ENCODE peak calls at places on chromosome 4, in four cellular contexts. Q, S, A and C are unnamed samples.

GRCh38 chr4:73067971-73068394 is 1.5 kb downstream of the COX18 start:
- DNase-seq in Q (no peak), S (no peak), A (no peak), C (no peak)

GRCh38 chr4:108159845-108160244 is 8.9 kb downstream of the LEF1 start:
- DNase-seq in Q (no peak), S (no peak), A (no peak), C (no peak)

GRCh38 chr4:169971456-169972015 is 54.7 kb downstream of the MFAP3L start:
- DNase-seq in Q (no peak), S (no peak), A (no peak), C (no peak)

GRCh38 chr4:137536789-137537561 is 4.7 kb upstream of the PCDH18 start:
- DNase-seq in Q (no peak), S (no peak), A (no peak), C (no peak)

GRCh38 chr4:123312951-123313592 is 83.5 kb upstream of the SPRY1 start:
- DNase-seq in Q (no peak), S (no peak), A (no peak), C (no peak)

GRCh38 chr4:22733816-22734215 is 41.1 kb downstream of the GBA3 start:
- DNase-seq in Q (no peak), S (no peak), A (no peak), C (no peak)

GRCh38 chr4:26076000-26076587 is 162.1 kb downstream of the SMIM20 start:
- DNase-seq in Q (no peak), S (peak; percentile 28), A (no peak), C (no peak)

GRCh38 chr4:139300431-139301142 is 718 bp upstream of the NAA15 start:
- DNase-seq in Q (peak; percentile 29), S (no peak), A (no peak), C (peak; percentile 26)

GRCh38 chr4:164464313-164464712 is 289.6 kb upstream of the SMIM31 start:
- DNase-seq in Q (no peak), S (no peak), A (no peak), C (no peak)

GRCh38 chr4:105966046-105966445 is 70.8 kb downstream of the NPNT start:
- DNase-seq in Q (no peak), S (no peak), A (no peak), C (no peak)

GRCh38 chr4:7295917-7296660 is 103.8 kb downstream of the SORCS2 start:
- DNase-seq in Q (peak; percentile 45), S (peak; percentile 61), A (no peak), C (peak; percentile 66)

GRCh38 chr4:24473309-24473721 is 111.0 kb downstream of the DHX15 start:
- DNase-seq in Q (peak; percentile 30), S (peak; percentile 16), A (no peak), C (peak; percentile 23)

GRCh38 chr4:38026138-38026740 is 66.0 kb downstream of the PTTG2 start:
- DNase-seq in Q (no peak), S (no peak), A (no peak), C (peak; percentile 40)

GRCh38 chr4:1172971-1173757 is 781 bp upstream of the SPON2 start:
- DNase-seq in Q (peak; percentile 38), S (peak; percentile 61), A (no peak), C (peak; percentile 76)

GRCh38 chr4:109588176-109588575 is 28.1 kb downstream of the MCUB start:
- DNase-seq in Q (no peak), S (no peak), A (no peak), C (no peak)

GRCh38 chr4:3529363-3529762 is 2.9 kb downstream of the LRPAP1 start:
- DNase-seq in Q (no peak), S (peak; percentile 28), A (no peak), C (no peak)

GRCh38 chr4:185958094-185958493 is 110.9 kb upstream of the TLR3 start:
- DNase-seq in Q (no peak), S (no peak), A (no peak), C (no peak)

GRCh38 chr4:156538651-156539285 is 432.8 kb downstream of the PDGFC start:
- DNase-seq in Q (no peak), S (no peak), A (no peak), C (no peak)

GRCh38 chr4:176340871-176341685 is 21.3 kb downstream of the SPCS3 start:
- DNase-seq in Q (no peak), S (peak; percentile 47), A (no peak), C (no peak)

GRCh38 chr4:77358315-77358928 is 201.4 kb downstream of the CCNG2 start:
- DNase-seq in Q (peak; percentile 15), S (peak; percentile 18), A (no peak), C (no peak)

GRCh38 chr4:107760281-107760947 is 40.4 kb upstream of the PAPSS1 start:
- DNase-seq in Q (peak; percentile 75), S (no peak), A (no peak), C (no peak)

GRCh38 chr4:70925899-70926635 is 23.9 kb downstream of the MOB1B start:
- DNase-seq in Q (no peak), S (no peak), A (no peak), C (no peak)

GRCh38 chr4:67549123-67549522 is 3.8 kb upstream of the CENPC start:
- DNase-seq in Q (no peak), S (no peak), A (no peak), C (no peak)

GRCh38 chr4:143337600-143338287 is 1.1 kb downstream of the GAB1 start:
- DNase-seq in Q (peak; percentile 70), S (peak; percentile 44), A (no peak), C (peak; percentile 55)

GRCh38 chr4:56530269-56531148 is 24.9 kb downstream of the ARL9 start:
- DNase-seq in Q (peak; percentile 87), S (peak; percentile 78), A (peak; percentile 23), C (peak; percentile 91)
- TF ChIP-seq POLR2A in Q (no peak), S (no peak), A (no peak), C (no peak)

GRCh38 chr4:153532636-153533035 is 66.5 kb downstream of the TMEM131L start:
- DNase-seq in Q (no peak), S (no peak), A (no peak), C (no peak)
- H3K4me1 ChIP-seq in Q (peaks cover 84% of the 10 kb centered on the region), S (peaks cover 3% of the 10 kb centered on the region), A (peaks cover 34% of the 10 kb centered on the region), C (peaks cover 4% of the 10 kb centered on the region)

GRCh38 chr4:173735055-173735454 is 205.0 kb upstream of the HAND2 start:
- DNase-seq in Q (no peak), S (no peak), A (no peak), C (peak; percentile 47)
- H3K27ac ChIP-seq in Q (no peak overlapping the region), S (no peak overlapping the region), A (no peak overlapping the region), C (peak overlapping the region; percentile 71)

GRCh38 chr4:100736651-100737450 is 219.0 kb upstream of the EMCN start:
- DNase-seq in Q (no peak), S (peak; percentile 15), A (no peak), C (peak; percentile 19)
- TF ChIP-seq POLR2A in Q (no peak), S (no peak), A (no peak), C (no peak)